ENCODE peak calls at places on chromosomes 7 and 10, in nine cellular contexts. J is transverse colon, M is AG04450, E is IMR-90, L is dorsolateral prefrontal cortex, Q is A549, T is astrocyte, U is ovary, Z is HCT116. W is an unnamed sample.

GRCh38 chr7:34036069-34036920 is 131.0 kb downstream of the BMPER start:
- DNase-seq in J (peak; percentile 81), M (no peak), E (peak; percentile 33), L (no peak), Q (peak; percentile 80), T (peak; percentile 58), U (peak; percentile 60), Z (peak; percentile 61), W (no peak)

GRCh38 chr7:42102301-42102700 is 134.7 kb downstream of the GLI3 start:
- DNase-seq in J (no peak), M (no peak), E (no peak), L (no peak), Q (no peak), T (no peak), U (no peak), Z (no peak), W (no peak)

GRCh38 chr7:378041-378420 is 88.1 kb downstream of the FOXL3 start:
- DNase-seq in J (no peak), M (no peak), E (no peak), L (peak; percentile 1), Q (no peak), T (no peak), U (no peak), Z (no peak), W (no peak)

GRCh38 chr10:93751832-93752231 is 5.9 kb upstream of the LGI1 start:
- DNase-seq in J (peak; percentile 17), M (no peak), E (peak; percentile 16), L (peak; percentile 36), Q (peak; percentile 45), T (peak; percentile 15), U (no peak), Z (peak; percentile 34), W (no peak)

GRCh38 chr10:4167216-4167615 is 382.2 kb upstream of the KLF6 start:
- DNase-seq in J (no peak), M (no peak), E (no peak), L (no peak), Q (no peak), T (no peak), U (no peak), Z (no peak), W (no peak)

GRCh38 chr7:74033372-74034311 is 5.7 kb downstream of the ELN start:
- DNase-seq in J (no peak), M (no peak), E (no peak), L (no peak), Q (no peak), T (peak; percentile 37), U (peak; percentile 66), Z (no peak), W (peak; percentile 84)

GRCh38 chr7:46256870-46257528 is 335.9 kb upstream of the IGFBP3 start:
- DNase-seq in J (no peak), M (no peak), E (no peak), L (no peak), Q (no peak), T (peak; percentile 53), U (no peak), Z (no peak), W (no peak)

GRCh38 chr7:39651262-39651661 is 27.9 kb downstream of the RALA start:
- DNase-seq in J (no peak), M (peak; percentile 71), E (peak; percentile 83), L (no peak), Q (no peak), T (peak; percentile 77), U (no peak), Z (no peak), W (no peak)

GRCh38 chr10:81873231-81873931 is 1.6 kb upstream of the NRG3 start:
- DNase-seq in J (no peak), M (no peak), E (no peak), L (no peak), Q (no peak), T (no peak), U (no peak), Z (no peak), W (no peak)

GRCh38 chr10:81873932-81874816 is 820 bp upstream of the NRG3 start:
- DNase-seq in J (no peak), M (no peak), E (no peak), L (peak; percentile 65), Q (no peak), T (peak; percentile 12), U (no peak), Z (no peak), W (peak; percentile 56)

GRCh38 chr10:81876253-81876731 is 1.3 kb downstream of the NRG3 start:
- DNase-seq in J (no peak), M (no peak), E (no peak), L (peak; percentile 48), Q (no peak), T (no peak), U (no peak), Z (no peak), W (no peak)

GRCh38 chr10:81874878-81875679 is at the start of gene NRG3:
- DNase-seq in J (no peak), M (no peak), E (no peak), L (peak; percentile 35), Q (no peak), T (no peak), U (no peak), Z (no peak), W (no peak)

DNA sequence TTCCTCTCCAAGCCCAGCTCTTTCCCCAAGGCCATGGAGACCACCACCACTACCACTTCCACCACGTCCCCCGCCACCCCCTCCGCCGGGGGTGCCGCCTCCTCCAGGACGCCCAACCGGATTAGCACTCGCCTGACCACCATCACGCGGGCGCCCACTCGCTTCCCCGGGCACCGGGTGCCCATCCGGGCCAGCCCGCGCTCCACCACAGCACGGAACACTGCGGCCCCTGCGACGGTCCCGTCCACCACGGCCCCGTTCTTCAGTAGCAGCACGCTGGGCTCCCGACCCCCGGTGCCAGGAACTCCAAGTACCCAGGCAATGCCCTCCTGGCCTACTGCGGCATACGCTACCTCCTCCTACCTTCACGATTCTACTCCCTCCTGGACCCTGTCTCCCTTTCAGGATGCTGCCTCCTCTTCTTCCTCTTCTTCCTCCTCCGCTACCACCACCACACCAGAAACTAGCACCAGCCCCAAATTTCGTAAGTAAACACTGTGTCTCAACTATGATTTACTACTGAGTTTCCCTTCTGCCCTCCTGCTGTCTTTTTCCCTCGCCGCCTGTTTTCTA is 772 bp downstream of the NRG3 start:
- DNase-seq in J (no peak), M (no peak), E (no peak), L (no peak), Q (no peak), T (no peak), U (no peak), Z (no peak), W (no peak)
- H3K4me3 ChIP-seq in J (no peak overlapping the region), M (no peak overlapping the region), E (no peak overlapping the region), L (peak overlapping the region; percentile 73), Q (no peak overlapping the region), T (peak overlapping the region; percentile 51), U (no peak overlapping the region), Z (no peak overlapping the region), W (peak overlapping the region; percentile 6)

GRCh38 chr10:70479161-70479531 is 579 bp downstream of the PALD1 start:
- DNase-seq in J (no peak), M (no peak), E (no peak), L (no peak), Q (peak; percentile 20), T (no peak), U (no peak), Z (no peak), W (peak; percentile 22)

GRCh38 chr10:70479626-70480253 is 1.2 kb downstream of the PALD1 start:
- DNase-seq in J (peak; percentile 49), M (no peak), E (no peak), L (no peak), Q (no peak), T (no peak), U (no peak), Z (no peak), W (peak; percentile 51)

GRCh38 chr10:70477661-70478162 is 855 bp upstream of the PALD1 start:
- DNase-seq in J (peak; percentile 23), M (no peak), E (peak; percentile 18), L (peak; percentile 48), Q (peak; percentile 50), T (no peak), U (peak; percentile 53), Z (peak; percentile 85), W (no peak)

GRCh38 chr10:70480254-70480861 is 1.8 kb downstream of the PALD1 start:
- DNase-seq in J (peak; percentile 46), M (no peak), E (no peak), L (no peak), Q (no peak), T (no peak), U (no peak), Z (no peak), W (no peak)

DNA sequence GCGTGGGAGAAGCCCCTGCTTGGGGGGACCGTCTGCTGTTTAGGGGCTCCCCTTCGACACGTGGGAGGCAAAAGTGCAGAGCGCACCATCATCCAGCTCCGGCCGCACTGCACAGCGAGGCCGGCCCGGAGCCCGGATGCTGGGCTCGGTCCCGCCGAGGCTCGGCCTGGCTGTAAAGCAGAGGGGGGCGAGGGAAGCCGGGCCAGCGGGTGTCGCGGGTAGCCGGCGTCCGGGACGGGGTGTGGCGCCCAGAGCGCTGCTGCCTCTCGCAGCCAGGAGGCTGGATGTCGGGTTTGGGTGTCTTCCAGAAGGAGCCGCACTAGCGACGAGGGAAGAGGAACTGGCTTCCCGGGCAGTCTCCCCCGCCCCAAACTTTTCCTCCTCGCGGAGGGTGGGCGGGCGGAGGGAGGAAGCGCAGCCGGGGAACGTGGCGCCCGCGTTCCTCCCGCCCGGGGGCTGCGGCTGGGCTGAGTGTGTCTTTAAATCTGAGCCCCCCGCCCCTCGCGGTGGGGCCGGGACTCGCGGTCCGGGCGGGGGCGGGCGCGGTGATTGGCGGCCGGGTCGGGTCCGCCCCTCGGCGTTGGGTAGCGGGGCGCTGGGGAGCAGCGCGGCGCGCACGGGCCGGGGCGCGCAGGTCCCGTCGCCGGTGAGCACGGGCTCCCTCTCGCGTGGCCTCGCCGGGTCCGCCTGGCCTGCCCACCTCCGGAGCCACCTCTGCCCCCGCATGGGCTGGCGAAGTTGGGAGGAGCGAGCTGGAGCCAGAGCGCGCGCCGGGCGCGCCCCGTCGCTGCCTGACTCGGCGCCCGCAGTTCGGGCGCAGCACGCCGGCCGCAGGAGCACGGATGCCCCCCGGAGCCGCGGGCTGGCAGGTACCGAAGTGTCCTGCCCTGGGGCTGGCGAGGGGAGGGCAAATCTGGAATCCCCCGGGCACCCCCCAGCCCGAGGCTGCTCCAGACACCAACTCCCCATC is at the start of gene PALD1:
- DNase-seq in J (peak; percentile 65), M (no peak), E (no peak), L (peak; percentile 56), Q (peak; percentile 61), T (peak; percentile 39), U (peak; percentile 59), Z (peak; percentile 48), W (peak; percentile 85)
- TF ChIP-seq CTCF in J (peak; percentile 14), M (peak; percentile 8), E (no peak), L (no peak), Q (no peak), T (no peak), U (no peak), Z (peak; percentile 32), W (no peak)

GRCh38 chr10:50385610-50386009 is 134.3 kb upstream of the ASAH2 start:
- DNase-seq in J (no peak), M (no peak), E (no peak), L (peak; percentile 9), Q (no peak), T (no peak), U (no peak), Z (no peak), W (no peak)

GRCh38 chr10:50382576-50383023 is 131.3 kb upstream of the ASAH2 start:
- DNase-seq in J (no peak), M (no peak), E (no peak), L (no peak), Q (no peak), T (no peak), U (no peak), Z (no peak), W (no peak)

GRCh38 chr10:50384238-50384637 is 132.9 kb upstream of the ASAH2 start:
- DNase-seq in J (no peak), M (no peak), E (no peak), L (no peak), Q (no peak), T (no peak), U (no peak), Z (no peak), W (no peak)

GRCh38 chr10:50386992-50387735 is 135.8 kb upstream of the ASAH2 start:
- DNase-seq in J (no peak), M (no peak), E (no peak), L (no peak), Q (no peak), T (no peak), U (no peak), Z (no peak), W (no peak)

DNA sequence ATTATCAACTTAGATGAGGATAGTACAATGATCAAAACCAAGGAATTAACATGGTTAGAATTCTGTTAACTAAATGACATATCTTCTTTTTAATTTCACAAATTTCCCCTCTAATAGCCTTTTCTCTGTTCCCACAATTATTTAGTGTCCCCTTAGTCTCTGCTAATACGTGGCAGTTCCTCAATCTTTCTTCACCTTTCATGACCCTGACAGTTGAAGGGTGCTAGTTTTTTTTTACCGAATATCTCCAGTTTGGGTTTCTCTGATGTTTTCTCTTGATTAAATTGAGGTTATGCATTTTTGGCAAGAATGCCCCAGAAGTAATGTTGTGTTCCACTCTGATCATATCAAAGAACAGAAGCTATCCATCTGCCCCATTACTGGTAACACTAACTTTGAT is 133.5 kb upstream of the ASAH2 start:
- DNase-seq in J (no peak), M (no peak), E (no peak), L (no peak), Q (no peak), T (no peak), U (no peak), Z (no peak), W (no peak)
- H3K27ac ChIP-seq in J (no peak overlapping the region), M (no peak overlapping the region), E (no peak overlapping the region), L (peak overlapping the region; percentile 73), Q (no peak overlapping the region), T (no peak overlapping the region), U (no peak overlapping the region), Z (no peak overlapping the region), W (no peak overlapping the region)

GRCh38 chr10:18252086-18252485 is 111.9 kb downstream of the CACNB2 start:
- DNase-seq in J (no peak), M (no peak), E (no peak), L (no peak), Q (no peak), T (no peak), U (no peak), Z (no peak), W (no peak)

GRCh38 chr10:18254692-18255091 is 114.5 kb downstream of the CACNB2 start:
- DNase-seq in J (no peak), M (no peak), E (no peak), L (no peak), Q (no peak), T (no peak), U (no peak), Z (no peak), W (no peak)

DNA sequence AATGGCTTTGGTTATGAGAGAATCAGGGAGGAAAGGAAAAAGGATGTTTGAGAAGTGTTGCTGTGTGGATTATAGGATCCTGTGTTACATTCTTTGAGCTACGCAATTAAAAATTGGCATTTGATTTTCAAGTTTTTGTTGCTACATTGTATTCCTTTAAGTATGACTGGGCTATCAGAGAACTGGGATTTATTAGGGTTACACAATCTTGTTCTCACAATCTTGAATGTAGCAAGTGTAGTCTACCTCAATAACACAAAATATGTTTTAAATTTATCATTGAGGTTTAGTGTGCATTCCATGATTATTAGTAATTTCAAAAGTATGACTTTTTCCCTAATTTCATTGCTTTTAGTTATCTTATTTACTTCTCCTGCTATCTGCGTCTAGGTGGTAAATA is 113.9 kb downstream of the CACNB2 start:
- DNase-seq in J (no peak), M (no peak), E (peak; percentile 53), L (no peak), Q (no peak), T (peak; percentile 20), U (no peak), Z (no peak), W (no peak)
- H3K4me3 ChIP-seq in J (no peak overlapping the region), M (no peak overlapping the region), E (no peak overlapping the region), L (no peak overlapping the region), Q (no peak overlapping the region), T (no peak overlapping the region), U (no peak overlapping the region), Z (no peak overlapping the region), W (no peak overlapping the region)